ENCODE peak calls at places on chromosomes 7 and 10, in ten cellular contexts. C, W, Z, T, R, N, H, L, D and E are unnamed samples.

GRCh38 chr7:114823290-114823689 is 98.6 kb upstream of the MDFIC start:
- DNase-seq in H (no peak), R (no peak), Z (no peak), N (no peak), W (peak; percentile 48), D (no peak), C (no peak), T (no peak), L (no peak), E (peak; percentile 23)

GRCh38 chr10:18460061-18460460 is 191.3 kb downstream of the NSUN6 start:
- DNase-seq in Z (no peak), L (no peak), N (no peak), W (no peak), H (no peak), C (no peak), T (no peak), R (no peak), D (no peak), E (no peak)

GRCh38 chr10:57844387-57844998 is 423.2 kb downstream of the IPMK start:
- DNase-seq in D (no peak), C (no peak), W (no peak), R (no peak), N (no peak), H (no peak), L (peak; percentile 1), T (no peak), Z (no peak), E (no peak)

GRCh38 chr10:22026287-22026686 is 22.8 kb upstream of the DNAJC1 start:
- DNase-seq in C (no peak), T (no peak), R (no peak), W (no peak), H (no peak), D (no peak), Z (no peak), L (no peak), N (no peak), E (no peak)

GRCh38 chr10:35328404-35329037 is 7.8 kb upstream of the CCNY start:
- DNase-seq in C (no peak), Z (no peak), L (no peak), H (no peak), R (no peak), D (no peak), T (no peak), W (no peak), N (no peak), E (peak; percentile 95)

GRCh38 chr10:78407009-78407711 is 373.5 kb downstream of the RPS24 start:
- DNase-seq in C (peak; percentile 51), Z (peak; percentile 87), N (peak; percentile 93), R (peak; percentile 49), L (peak; percentile 92), T (peak; percentile 70), D (peak; percentile 90), H (peak; percentile 74), W (peak; percentile 99), E (peak; percentile 97)

GRCh38 chr10:104033966-104034365 is 51.7 kb downstream of the COL17A1 start:
- DNase-seq in L (no peak), W (peak; percentile 45), N (no peak), R (no peak), H (no peak), D (no peak), Z (no peak), T (no peak), C (no peak), E (no peak)

GRCh38 chr7:42972703-42973500 is 40.7 kb downstream of the MRPL32 start:
- DNase-seq in D (peak; percentile 79), N (peak; percentile 76), Z (peak; percentile 37), L (peak; percentile 34), C (no peak), H (no peak), T (no peak), W (no peak), R (no peak), E (peak; percentile 99)

GRCh38 chr10:121788717-121789116 is 139.1 kb downstream of the ATE1 start:
- DNase-seq in D (no peak), W (no peak), C (no peak), Z (no peak), T (no peak), N (no peak), H (no peak), L (no peak), R (no peak), E (no peak)

GRCh38 chr10:7872041-7872442 is 53.7 kb downstream of the TAF3 start:
- DNase-seq in W (no peak), R (no peak), D (no peak), L (peak; percentile 46), C (peak; percentile 51), Z (no peak), T (peak; percentile 5), N (peak; percentile 31), H (no peak), E (no peak)

GRCh38 chr10:119165171-119166110 is at the start of gene SFXN4:
- DNase-seq in D (peak; percentile 92), L (peak; percentile 82), H (peak; percentile 92), C (peak; percentile 86), R (peak; percentile 80), Z (peak; percentile 80), W (peak; percentile 81), T (peak; percentile 65), N (peak; percentile 76), E (peak; percentile 27)

GRCh38 chr10:58335306-58336005 is 650 bp downstream of the UBE2D1 start:
- DNase-seq in Z (peak; percentile 62), C (peak; percentile 16), T (peak; percentile 56), H (peak; percentile 86), W (peak; percentile 77), L (peak; percentile 41), R (no peak), N (peak; percentile 40), D (no peak), E (peak; percentile 32)

GRCh38 chr7:158072889-158073730 is 514.5 kb downstream of the PTPRN2 start:
- DNase-seq in D (peak; percentile 69), Z (no peak), W (no peak), L (no peak), H (no peak), R (no peak), C (no peak), N (no peak), T (no peak), E (no peak)
- H3K9me3 ChIP-seq in D (no peaks in the 10 kb centered on the region), Z (no peaks in the 10 kb centered on the region), W (peaks cover 77% of the 10 kb centered on the region), L (no peaks in the 10 kb centered on the region), H (no peaks in the 10 kb centered on the region), R (no peaks in the 10 kb centered on the region), C (no peaks in the 10 kb centered on the region), N (peaks cover 3% of the 10 kb centered on the region), T (no peaks in the 10 kb centered on the region), E (peaks cover 15% of the 10 kb centered on the region)

DNA sequence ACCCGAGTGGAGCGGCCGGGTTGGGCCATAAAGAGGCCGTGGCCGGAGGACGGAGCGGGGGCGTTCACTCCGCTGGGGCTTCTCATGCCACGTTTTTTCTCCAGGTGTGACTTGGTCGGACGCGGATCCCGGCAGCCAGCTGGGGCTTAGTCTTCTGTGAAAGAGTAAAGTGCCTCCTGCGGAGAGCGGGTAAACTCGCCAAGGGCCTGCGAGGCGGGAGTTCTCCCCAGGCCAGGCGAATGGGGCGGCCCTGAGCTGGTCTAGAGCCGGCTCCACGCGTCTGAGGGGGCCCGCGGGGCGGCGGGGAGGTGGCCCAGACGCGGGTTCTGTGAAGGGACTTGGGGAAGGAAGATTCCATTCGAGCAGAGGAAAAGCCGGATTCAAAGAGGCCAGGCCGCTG is 86.3 kb upstream of the VIPR2 start:
- DNase-seq in C (no peak), N (no peak), H (no peak), W (no peak), Z (no peak), L (no peak), R (no peak), D (no peak), T (no peak), E (no peak)
- H3K9me3 ChIP-seq in C (no peaks in the 10 kb centered on the region), N (no peaks in the 10 kb centered on the region), H (no peaks in the 10 kb centered on the region), W (peaks cover 89% of the 10 kb centered on the region), Z (no peaks in the 10 kb centered on the region), L (no peaks in the 10 kb centered on the region), R (no peaks in the 10 kb centered on the region), D (no peaks in the 10 kb centered on the region), T (no peaks in the 10 kb centered on the region), E (peaks cover 13% of the 10 kb centered on the region)

GRCh38 chr7:149529136-149529718 is 31.6 kb upstream of the ZNF746 start:
- DNase-seq in T (no peak), C (no peak), R (no peak), D (no peak), W (no peak), L (peak; percentile 9), Z (no peak), N (no peak), H (no peak), E (peak; percentile 8)

GRCh38 chr7:149527414-149527813 is 29.8 kb upstream of the ZNF746 start:
- DNase-seq in R (no peak), L (no peak), H (no peak), D (no peak), Z (no peak), T (no peak), C (no peak), N (no peak), W (no peak), E (no peak)

GRCh38 chr7:149532654-149533053 is 35.0 kb upstream of the ZNF746 start:
- DNase-seq in D (no peak), C (no peak), L (no peak), H (no peak), N (no peak), W (no peak), Z (no peak), R (no peak), T (no peak), E (no peak)
- H3K9me3 ChIP-seq in D (peaks cover 16% of the 10 kb centered on the region), C (peaks cover 18% of the 10 kb centered on the region), L (no peaks in the 10 kb centered on the region), H (peaks cover 58% of the 10 kb centered on the region), N (peaks cover 34% of the 10 kb centered on the region), W (peaks cover 73% of the 10 kb centered on the region), Z (peaks cover 60% of the 10 kb centered on the region), R (peaks cover 55% of the 10 kb centered on the region), T (peaks cover 37% of the 10 kb centered on the region), E (peaks cover 18% of the 10 kb centered on the region)

GRCh38 chr10:90964781-90965462 is 44.0 kb upstream of the ANKRD1 start:
- DNase-seq in L (no peak), H (no peak), R (no peak), T (no peak), N (no peak), D (no peak), C (no peak), Z (no peak), W (no peak), E (no peak)

GRCh38 chr10:90965720-90966119 is 44.8 kb upstream of the ANKRD1 start:
- DNase-seq in C (no peak), R (no peak), D (no peak), W (no peak), N (no peak), T (no peak), Z (no peak), L (no peak), H (no peak), E (no peak)

GRCh38 chr10:90966146-90966545 is 45.3 kb upstream of the ANKRD1 start:
- DNase-seq in C (no peak), Z (no peak), L (no peak), D (no peak), H (no peak), T (no peak), W (no peak), R (no peak), N (no peak), E (no peak)

GRCh38 chr10:90960355-90960814 is 39.5 kb upstream of the ANKRD1 start:
- DNase-seq in R (no peak), N (peak; percentile 61), C (no peak), H (peak; percentile 59), D (no peak), W (no peak), Z (no peak), L (no peak), T (no peak), E (peak; percentile 86)

DNA sequence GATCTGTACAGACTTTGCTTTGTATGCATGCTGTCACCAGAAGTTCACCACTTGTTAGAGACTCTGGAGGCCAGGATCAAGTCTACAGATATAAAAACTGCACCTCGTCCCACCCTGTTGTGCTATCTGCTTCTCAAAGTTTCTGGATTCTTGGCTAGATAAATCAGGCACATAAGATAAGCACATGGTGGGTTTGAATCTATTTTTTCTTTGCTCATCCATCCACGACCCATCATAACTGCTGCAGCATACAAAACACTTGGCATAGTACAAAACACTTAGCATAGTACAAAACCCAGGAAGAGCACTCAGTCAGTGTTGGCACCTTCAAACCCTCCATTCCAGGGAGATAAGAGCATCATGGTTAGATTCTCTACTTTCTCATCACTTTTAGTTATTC is 42.4 kb upstream of the ANKRD1 start:
- DNase-seq in H (no peak), W (no peak), C (no peak), L (no peak), D (no peak), R (no peak), N (no peak), Z (no peak), T (no peak), E (no peak)
- H3K9me3 ChIP-seq in H (no peaks in the 10 kb centered on the region), W (no peaks in the 10 kb centered on the region), C (no peaks in the 10 kb centered on the region), L (no peaks in the 10 kb centered on the region), D (no peaks in the 10 kb centered on the region), R (no peaks in the 10 kb centered on the region), N (no peaks in the 10 kb centered on the region), Z (no peaks in the 10 kb centered on the region), T (no peaks in the 10 kb centered on the region), E (no peaks in the 10 kb centered on the region)